ENCODE peak calls at places on chromosomes 13 and 19, in six cellular contexts. Z is PC-3, D is MM.1S, N is GM23248, S is neural progenitor cell, F is HCT116. Y is an unnamed sample.
A peak's percentile ranks its signal among the peaks of the same experiment; 100 is the strongest.

GRCh38 chr19:50658438-50659317 is 9.4 kb downstream of the C19orf81 start:
- DNase-seq in Z (peak; percentile 92), D (no peak), N (peak; percentile 86), S (peak; percentile 94), F (peak; percentile 68), Y (peak; percentile 99)

GRCh38 chr19:9309974-9310446 is 372 bp upstream of the ZNF699 start:
- DNase-seq in Z (peak; percentile 97), D (no peak), N (peak; percentile 99), S (peak; percentile 98), F (peak; percentile 91), Y (peak; percentile 92)

GRCh38 chr19:21483589-21484170 is 21.7 kb upstream of the ZNF429 start:
- DNase-seq in Z (no peak), D (no peak), N (peak; percentile 8), S (peak; percentile 45), F (no peak), Y (peak; percentile 85)

GRCh38 chr13:26423634-26424033 is 133.8 kb upstream of the WASF3 start:
- DNase-seq in Z (no peak), D (no peak), N (peak; percentile 27), S (no peak), F (no peak), Y (peak; percentile 35)

GRCh38 chr19:57269515-57270250 is 10.6 kb upstream of the ZNF460 start:
- DNase-seq in Z (peak; percentile 95), D (no peak), N (peak; percentile 93), S (no peak), F (no peak), Y (peak; percentile 7)

GRCh38 chr19:35136977-35137702 is 1.5 kb upstream of the FXYD1 start:
- DNase-seq in Z (no peak), D (no peak), N (peak; percentile 9), S (no peak), F (no peak), Y (no peak)

GRCh38 chr13:50410921-50411712 is 395.9 kb downstream of the KCNRG start:
- DNase-seq in Z (peak; percentile 82), D (no peak), N (peak; percentile 92), S (no peak), F (peak; percentile 69), Y (no peak)

GRCh38 chr19:32879741-32880140 is 10.2 kb upstream of the SLC7A9 start:
- DNase-seq in Z (no peak), D (no peak), N (no peak), S (no peak), F (no peak), Y (no peak)

GRCh38 chr19:46296722-46297431 is at the start of gene HIF3A:
- DNase-seq in Z (no peak), D (no peak), N (peak; percentile 23), S (peak; percentile 98), F (no peak), Y (peak; percentile 90)

GRCh38 chr19:15293751-15294505 is 38.4 kb downstream of the BRD4 start:
- DNase-seq in Z (no peak), D (peak; percentile 17), N (peak; percentile 63), S (no peak), F (no peak), Y (peak; percentile 54)

GRCh38 chr13:94599877-94600276 is 1.8 kb upstream of the GPR180 start:
- DNase-seq in Z (no peak), D (no peak), N (no peak), S (no peak), F (no peak), Y (no peak)

GRCh38 chr13:108278466-108278865 is 8.9 kb downstream of the TNFSF13B start:
- DNase-seq in Z (no peak), D (no peak), N (no peak), S (no peak), F (no peak), Y (no peak)

GRCh38 chr19:31110331-31110730 is 238.9 kb downstream of the TSHZ3 start:
- DNase-seq in Z (no peak), D (no peak), N (peak; percentile 70), S (peak; percentile 61), F (no peak), Y (peak; percentile 36)

GRCh38 chr19:57813919-57814504 is 701 bp downstream of the ZNF552 start:
- DNase-seq in Z (peak; percentile 58), D (no peak), N (peak; percentile 44), S (no peak), F (no peak), Y (no peak)

GRCh38 chr13:114140909-114141255 is 8.5 kb upstream of the RASA3 start:
- DNase-seq in Z (no peak), D (no peak), N (no peak), S (no peak), F (no peak), Y (no peak)

GRCh38 chr19:12779162-12779993 is 4.0 kb upstream of the HOOK2 start:
- DNase-seq in Z (peak; percentile 27), D (no peak), N (peak; percentile 88), S (peak; percentile 45), F (no peak), Y (peak; percentile 76)

GRCh38 chr19:19817357-19817756 is 4.2 kb downstream of the ZNF506 start:
- DNase-seq in Z (no peak), D (no peak), N (no peak), S (no peak), F (no peak), Y (no peak)
- H3K4me2 ChIP-seq in Z (no peak overlapping the region), D (no peak overlapping the region), N (no peak overlapping the region), S (no peak overlapping the region), F (no peak overlapping the region), Y (no peak overlapping the region)

GRCh38 chr13:48653074-48654054 is at the start of gene CYSLTR2:
- DNase-seq in Z (no peak), D (no peak), N (peak; percentile 57), S (peak; percentile 6), F (no peak), Y (peak; percentile 32)
- H3K9ac ChIP-seq in Z (no peak within 1 kb of the TSS), D (no peak within 1 kb of the TSS), N (no peak within 1 kb of the TSS), S (no peak within 1 kb of the TSS), F (no peak within 1 kb of the TSS), Y (peak within 1 kb of the TSS; percentile 4)

GRCh38 chr13:41492432-41493267 is 35.3 kb downstream of the RGCC start:
- DNase-seq in Z (no peak), D (peak; percentile 30), N (no peak), S (no peak), F (no peak), Y (no peak)
- TF ChIP-seq EZH2phosphoT487 in Z (no peak), D (no peak), N (no peak), S (no peak), F (no peak), Y (no peak)

DNA sequence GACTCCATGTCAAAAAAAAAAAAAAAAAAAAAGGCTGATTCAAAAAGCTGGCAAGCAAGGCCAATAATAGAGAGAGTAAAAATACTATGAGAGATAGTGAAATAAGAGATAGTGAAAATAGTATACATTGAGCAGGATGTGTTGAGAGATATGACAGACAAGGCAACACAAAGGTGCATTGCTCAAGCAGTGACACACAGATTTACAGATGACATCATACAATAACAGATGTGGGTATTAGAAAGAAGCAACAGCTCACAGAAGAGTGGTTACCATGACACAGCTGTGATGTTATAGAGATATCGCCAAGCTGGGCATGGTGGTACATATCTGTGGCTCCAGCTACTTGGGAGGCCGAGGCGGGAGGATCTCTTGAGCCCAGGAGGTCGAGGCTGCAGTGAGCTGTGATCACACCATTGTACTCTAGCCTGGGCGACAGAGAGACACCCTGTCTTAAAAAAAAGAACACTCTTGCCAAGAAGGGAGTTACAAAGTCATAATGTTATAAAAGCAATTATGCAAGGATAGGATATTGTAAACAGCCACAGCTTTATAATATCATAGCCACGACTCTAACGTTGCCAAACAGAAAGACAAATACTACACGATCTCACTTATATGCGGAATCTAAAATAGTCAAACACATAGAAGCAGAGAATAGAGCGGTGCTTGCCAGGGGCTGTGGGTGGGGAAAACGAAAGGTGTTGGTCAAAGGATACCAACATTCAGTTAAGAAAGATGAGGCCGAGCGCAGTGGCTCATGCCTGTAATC is 10.3 kb downstream of the TNFSF9 start:
- DNase-seq in Z (no peak), D (no peak), N (peak; percentile 50), S (no peak), F (no peak), Y (no peak)
- H3K4me2 ChIP-seq in Z (no peak overlapping the region), D (no peak overlapping the region), N (no peak overlapping the region), S (no peak overlapping the region), F (no peak overlapping the region), Y (no peak overlapping the region)

GRCh38 chr13:44267203-44267602 is 106.4 kb upstream of the SERP2 start:
- DNase-seq in Z (no peak), D (no peak), N (no peak), S (no peak), F (no peak), Y (no peak)
- H3K9ac ChIP-seq in Z (peak overlapping the region; percentile 54), D (no peak overlapping the region), N (no peak overlapping the region), S (no peak overlapping the region), F (no peak overlapping the region), Y (no peak overlapping the region)

DNA sequence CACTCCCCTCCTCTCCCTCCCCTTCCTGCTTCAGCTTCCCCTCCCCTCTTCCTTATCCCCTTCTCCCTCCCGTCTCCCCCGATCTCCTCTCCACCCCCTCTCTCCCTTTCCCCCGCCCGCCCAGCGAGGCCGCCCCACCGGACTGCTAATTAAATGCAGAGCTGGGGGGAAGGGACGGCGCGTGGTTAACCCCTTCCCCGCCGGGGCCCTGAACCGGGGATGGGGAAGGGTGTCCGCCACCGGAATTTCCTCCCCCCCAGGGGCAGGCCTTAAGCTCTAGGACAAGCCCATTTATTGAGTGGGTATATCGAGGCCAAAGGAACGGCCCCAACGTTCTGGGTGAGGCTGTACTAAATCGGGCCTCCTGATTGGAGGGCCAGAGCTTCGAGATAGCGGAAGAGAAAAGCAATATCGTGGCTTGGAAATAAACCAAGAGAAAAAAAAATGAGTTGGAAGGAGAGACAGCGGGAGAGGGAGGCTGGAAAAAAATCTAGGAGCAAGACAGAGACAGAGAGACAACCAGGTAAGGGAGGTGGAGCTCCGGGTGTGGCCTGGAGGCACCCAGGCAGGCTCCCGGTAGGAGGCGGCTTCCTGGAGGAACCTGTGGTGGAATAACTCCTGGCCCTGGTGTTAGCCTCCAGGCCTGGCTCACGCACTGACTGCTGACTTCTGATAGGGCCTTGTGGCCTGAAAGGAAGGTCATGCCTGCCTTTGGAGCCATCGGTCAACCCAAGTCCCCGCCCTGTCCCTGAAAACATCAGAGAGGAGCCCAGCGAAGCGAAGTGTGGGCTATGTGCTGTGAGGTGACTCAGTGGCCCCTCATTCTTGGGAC is 11.6 kb upstream of the JUND start:
- DNase-seq in Z (peak; percentile 8), D (no peak), N (peak; percentile 69), S (peak; percentile 94), F (peak; percentile 73), Y (peak; percentile 92)
- TF ChIP-seq EZH2phosphoT487 in Z (no peak), D (no peak), N (no peak), S (peak; percentile 37), F (no peak), Y (no peak)

GRCh38 chr13:77136902-77137420 is 110.0 kb upstream of the FBXL3 start:
- DNase-seq in Z (no peak), D (no peak), N (peak; percentile 21), S (no peak), F (no peak), Y (no peak)
- H3K4me2 ChIP-seq in Z (no peak overlapping the region), D (no peak overlapping the region), N (no peak overlapping the region), S (no peak overlapping the region), F (no peak overlapping the region), Y (no peak overlapping the region)

GRCh38 chr13:38308736-38309135 is 40.9 kb upstream of the UFM1 start:
- DNase-seq in Z (peak; percentile 93), D (no peak), N (peak; percentile 89), S (no peak), F (no peak), Y (no peak)
- H3K9ac ChIP-seq in Z (peak overlapping the region; percentile 59), D (no peak overlapping the region), N (no peak overlapping the region), S (no peak overlapping the region), F (no peak overlapping the region), Y (no peak overlapping the region)

GRCh38 chr19:48292798-48293197 is 22.9 kb downstream of the ZNF114 start:
- DNase-seq in Z (peak; percentile 89), D (no peak), N (peak; percentile 97), S (no peak), F (no peak), Y (no peak)
- TF ChIP-seq EZH2phosphoT487 in Z (no peak), D (no peak), N (no peak), S (no peak), F (no peak), Y (no peak)

GRCh38 chr19:3338541-3339181 is 27.7 kb upstream of the NFIC start:
- DNase-seq in Z (no peak), D (no peak), N (no peak), S (no peak), F (no peak), Y (no peak)
- H3K4me2 ChIP-seq in Z (no peak overlapping the region), D (no peak overlapping the region), N (no peak overlapping the region), S (no peak overlapping the region), F (no peak overlapping the region), Y (no peak overlapping the region)

Y was measured in SK-N-SH.